ENCODE peak calls at places on chromosomes 12 and 14, in nine cellular contexts. E, O, P, D, H, Y, F, M and B are unnamed samples.
A peak's percentile ranks its signal among the peaks of the same experiment; 100 is the strongest.

GRCh38 chr12:96237465-96238077 is 43.4 kb downstream of the ELK3 start:
- DNase-seq in Y (no peak), O (peak; percentile 94), H (peak; percentile 36), F (peak; percentile 99), D (no peak), E (peak; percentile 81), M (peak; percentile 98), P (peak; percentile 98), B (peak; percentile 91)

GRCh38 chr12:67220065-67220464 is 49.1 kb upstream of the CAND1 start:
- DNase-seq in O (no peak), H (no peak), P (no peak), Y (no peak), D (peak; percentile 48), F (no peak), E (peak; percentile 63), M (no peak), B (no peak)

GRCh38 chr14:25953532-25954144 is 644.2 kb downstream of the NOVA1 start:
- DNase-seq in Y (peak; percentile 32), O (no peak), E (peak; percentile 81), F (peak; percentile 67), M (peak; percentile 87), P (no peak), D (no peak), H (no peak), B (no peak)

GRCh38 chr12:123024819-123025391 is 44.4 kb downstream of the ARL6IP4 start:
- DNase-seq in Y (no peak), O (peak; percentile 12), E (peak; percentile 21), M (peak; percentile 52), H (no peak), P (peak; percentile 5), D (no peak), F (peak; percentile 41), B (no peak)

GRCh38 chr14:24416254-24416931 is 13.1 kb downstream of the CBLN3 start:
- DNase-seq in H (no peak), D (no peak), F (no peak), Y (no peak), M (no peak), P (no peak), E (no peak), O (no peak), B (no peak)

GRCh38 chr12:108733132-108733531 is 1.8 kb upstream of the CORO1C start:
- DNase-seq in P (no peak), H (no peak), D (no peak), F (no peak), E (no peak), M (no peak), Y (no peak), O (no peak), B (no peak)

GRCh38 chr14:104650057-104650980 is 39.1 kb upstream of the INF2 start:
- DNase-seq in P (peak; percentile 28), Y (peak; percentile 75), D (peak; percentile 91), M (peak; percentile 55), O (no peak), E (peak; percentile 25), F (no peak), H (no peak), B (no peak)

GRCh38 chr12:50195832-50196231 is 28.7 kb upstream of the CERS5 start:
- DNase-seq in P (peak; percentile 48), E (no peak), M (no peak), D (no peak), O (no peak), H (peak; percentile 16), F (no peak), Y (no peak), B (peak; percentile 59)

GRCh38 chr12:16003460-16003859 is 92.3 kb downstream of the DERA start:
- DNase-seq in E (no peak), Y (no peak), P (no peak), H (no peak), M (no peak), O (no peak), D (no peak), F (no peak), B (no peak)

GRCh38 chr14:55730602-55731001 is 150.6 kb downstream of the KTN1 start:
- DNase-seq in D (no peak), O (no peak), F (no peak), P (peak; percentile 3), M (no peak), Y (no peak), E (peak; percentile 27), H (no peak), B (no peak)

GRCh38 chr12:71752887-71753286 is 1.8 kb upstream of the RAB21 start:
- DNase-seq in P (no peak), E (no peak), H (no peak), D (no peak), M (no peak), Y (no peak), F (no peak), O (no peak), B (no peak)

GRCh38 chr12:71756054-71756675 is 1.5 kb downstream of the RAB21 start:
- DNase-seq in M (no peak), O (peak; percentile 24), D (no peak), H (no peak), Y (no peak), P (peak; percentile 17), E (peak; percentile 25), F (peak; percentile 4), B (no peak)

GRCh38 chr12:71754461-71755145 is at the start of gene RAB21:
- DNase-seq in H (peak; percentile 98), Y (peak; percentile 95), E (peak; percentile 99), O (peak; percentile 97), M (peak; percentile 97), D (peak; percentile 99), P (peak; percentile 96), F (peak; percentile 91), B (peak; percentile 81)

GRCh38 chr12:71759941-71760340 is 5.3 kb downstream of the RAB21 start:
- DNase-seq in O (no peak), M (no peak), P (no peak), H (no peak), F (no peak), E (no peak), Y (no peak), D (no peak), B (no peak)

DNA sequence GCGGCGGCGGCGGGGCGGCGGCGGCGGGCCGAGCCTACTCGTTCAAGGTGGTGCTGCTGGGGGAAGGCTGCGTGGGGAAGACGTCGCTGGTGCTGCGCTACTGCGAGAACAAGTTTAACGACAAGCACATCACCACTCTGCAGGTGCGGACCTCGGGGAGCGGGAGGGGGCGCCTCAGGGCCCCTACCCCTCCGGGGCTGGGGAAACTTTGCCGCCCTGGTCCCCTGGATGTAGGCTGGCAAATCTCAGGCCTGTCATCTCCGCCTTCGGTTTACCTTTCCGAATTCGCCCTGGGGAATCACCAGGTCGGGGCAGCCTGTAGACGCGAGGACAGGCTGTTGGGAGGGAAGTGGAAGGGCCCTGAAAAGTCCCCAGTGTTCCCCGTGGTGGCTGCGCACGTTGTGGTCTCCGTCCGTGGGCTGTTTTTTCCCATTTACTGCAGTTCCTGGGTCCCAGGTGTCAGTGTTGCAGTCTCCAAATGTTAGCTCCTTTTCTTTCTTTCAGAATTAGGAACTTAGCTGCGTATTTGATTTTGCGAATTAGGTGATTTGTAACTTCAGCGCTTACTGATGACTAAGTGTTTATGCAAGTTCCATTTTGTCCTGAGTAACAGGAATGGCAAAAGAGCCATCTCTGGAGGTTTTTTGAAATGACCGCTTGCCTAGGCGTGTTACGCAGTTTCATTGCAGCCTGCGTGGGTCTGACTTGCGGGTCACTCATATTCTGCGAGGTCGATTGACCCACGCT is 656 bp downstream of the RAB21 start:
- DNase-seq in Y (no peak), O (peak; percentile 67), E (peak; percentile 80), F (peak; percentile 61), D (peak; percentile 50), M (peak; percentile 58), H (peak; percentile 23), P (peak; percentile 66), B (no peak)
- TF ChIP-seq CTCF in Y (no peak), O (no peak), E (peak; percentile 3), F (no peak), D (no peak), M (no peak), H (no peak), P (no peak), B (no peak)

GRCh38 chr12:43551971-43552559 is at the start of gene ADAMTS20:
- DNase-seq in D (peak; percentile 95), Y (no peak), E (peak; percentile 15), M (peak; percentile 16), H (no peak), P (no peak), F (peak; percentile 4), O (peak; percentile 18), B (no peak)
- H3K4me3 ChIP-seq in D (peak within 1 kb of the TSS; percentile 79), Y (peak within 1 kb of the TSS; percentile 27), E (no peak within 1 kb of the TSS), M (peak within 1 kb of the TSS; percentile 31), H (peak within 1 kb of the TSS; percentile 2), P (no peak within 1 kb of the TSS), F (peak within 1 kb of the TSS; percentile 48), O (no peak within 1 kb of the TSS), B (peak within 1 kb of the TSS; percentile 14)

GRCh38 chr14:58243790-58244555 is 670 bp upstream of the PSMA3 start:
- DNase-seq in Y (no peak), P (no peak), O (peak; percentile 36), D (no peak), E (peak; percentile 53), M (peak; percentile 7), H (no peak), F (peak; percentile 6), B (no peak)

GRCh38 chr14:58238252-58239247 is 6.1 kb upstream of the PSMA3 start:
- DNase-seq in H (no peak), O (peak; percentile 11), D (peak; percentile 60), P (no peak), F (peak; percentile 6), M (no peak), E (peak; percentile 22), Y (no peak), B (no peak)

GRCh38 chr14:58244556-58245387 is at the start of gene PSMA3:
- DNase-seq in Y (peak; percentile 96), E (peak; percentile 98), O (peak; percentile 98), H (peak; percentile 98), M (peak; percentile 98), P (peak; percentile 96), D (peak; percentile 99), F (peak; percentile 93), B (peak; percentile 89)

DNA sequence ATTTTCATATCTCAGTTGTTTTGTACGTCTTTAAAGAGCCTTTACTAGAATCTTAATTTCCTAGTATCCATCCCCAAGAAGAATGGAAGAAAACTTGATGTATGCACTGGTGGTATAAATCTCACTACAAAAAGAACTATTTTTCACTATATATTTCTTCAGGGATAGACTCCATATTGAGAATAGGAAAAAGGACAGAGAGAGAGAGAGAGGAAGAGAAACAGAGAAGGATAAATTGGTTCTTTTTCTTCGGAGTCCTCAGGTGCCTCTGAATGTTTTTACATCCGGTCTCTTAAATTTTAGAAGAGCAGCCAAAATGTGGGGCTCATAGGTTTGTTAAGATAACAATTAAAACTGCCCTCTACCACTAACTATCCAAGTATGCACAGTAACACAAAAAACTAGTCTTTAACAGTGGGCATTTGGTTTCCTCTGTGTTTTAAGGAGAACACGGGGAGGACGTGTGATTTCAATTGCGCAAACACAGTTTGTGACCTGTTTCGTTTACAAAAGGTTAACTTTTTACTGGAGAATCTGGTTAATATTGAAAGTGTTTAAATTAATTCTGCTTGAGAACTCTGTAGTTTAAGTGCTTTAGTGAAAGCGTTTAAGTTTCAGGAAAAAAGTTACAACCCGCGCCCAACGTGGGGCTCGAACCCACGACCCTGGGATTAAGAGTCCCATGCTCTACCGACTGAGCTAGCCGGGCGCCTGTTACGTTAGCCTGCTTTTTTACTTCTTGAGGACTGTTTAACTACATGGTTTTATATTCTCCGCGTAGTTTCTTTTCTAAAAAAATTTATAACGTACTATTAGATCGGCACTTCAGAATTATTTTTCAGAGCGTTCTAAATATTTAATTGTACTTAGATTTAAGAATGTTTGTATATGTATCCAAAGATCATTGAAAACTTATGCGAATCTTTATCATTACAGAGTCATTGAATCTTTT is 5.1 kb upstream of the PSMA3 start:
- DNase-seq in H (peak; percentile 40), M (peak; percentile 75), D (peak; percentile 67), F (peak; percentile 27), O (peak; percentile 46), Y (peak; percentile 72), P (peak; percentile 53), E (peak; percentile 51), B (no peak)
- TF ChIP-seq CTCF in H (no peak), M (no peak), D (no peak), F (no peak), O (no peak), Y (no peak), P (no peak), E (no peak), B (no peak)

GRCh38 chr12:132429932-132430643 is 59.9 kb upstream of the FBRSL1 start:
- DNase-seq in Y (no peak), P (no peak), F (no peak), M (no peak), D (peak; percentile 71), H (no peak), E (peak; percentile 60), O (peak; percentile 48), B (no peak)
- H3K4me3 ChIP-seq in Y (no peak overlapping the region), P (no peak overlapping the region), F (no peak overlapping the region), M (no peak overlapping the region), D (peak overlapping the region; percentile 35), H (no peak overlapping the region), E (no peak overlapping the region), O (no peak overlapping the region), B (no peak overlapping the region)